ENCODE peak calls at places on chromosomes 2 and 18, in five cellular contexts. One of them, this sample, is unnamed.

GRCh38 chr2:128425731-128426620 is 107.3 kb upstream of the HS6ST1 start:
- DNase-seq in AG09309: no peak
- DNase-seq in posterior vena cava: peak; percentile 66
- DNase-seq in GDM1: no peak
- DNase-seq in ACHN: no peak
- DNase-seq in this sample: no peak

GRCh38 chr2:42314892-42315468 is 46.0 kb downstream of the COX7A2L start:
- DNase-seq in AG09309: peak; percentile 74
- DNase-seq in posterior vena cava: no peak
- DNase-seq in GDM1: no peak
- DNase-seq in ACHN: peak; percentile 47
- DNase-seq in this sample: peak; percentile 65

GRCh38 chr18:55275042-55275897 is 312.7 kb downstream of the TCF4 start:
- DNase-seq in AG09309: peak; percentile 53
- DNase-seq in posterior vena cava: no peak
- DNase-seq in GDM1: no peak
- DNase-seq in ACHN: peak; percentile 78
- DNase-seq in this sample: peak; percentile 70

GRCh38 chr18:8854962-8855361 is 149.6 kb downstream of the MTCL1 start:
- DNase-seq in AG09309: no peak
- DNase-seq in posterior vena cava: no peak
- DNase-seq in GDM1: no peak
- DNase-seq in ACHN: no peak
- DNase-seq in this sample: no peak

GRCh38 chr2:202387608-202388342 is 11.6 kb downstream of the BMPR2 start:
- DNase-seq in AG09309: no peak
- DNase-seq in posterior vena cava: no peak
- DNase-seq in GDM1: no peak
- DNase-seq in ACHN: no peak
- DNase-seq in this sample: no peak

GRCh38 chr2:129781749-129782617 is 197.5 kb upstream of the RAB6C start:
- DNase-seq in AG09309: no peak
- DNase-seq in posterior vena cava: no peak
- DNase-seq in GDM1: no peak
- DNase-seq in ACHN: no peak
- DNase-seq in this sample: no peak

GRCh38 chr2:107529146-107529545 is 297.5 kb upstream of the RGPD4 start:
- DNase-seq in AG09309: no peak
- DNase-seq in posterior vena cava: no peak
- DNase-seq in GDM1: no peak
- DNase-seq in ACHN: no peak
- DNase-seq in this sample: no peak

GRCh38 chr2:40118622-40119021 is 333.3 kb downstream of the SLC8A1 start:
- DNase-seq in AG09309: no peak
- DNase-seq in posterior vena cava: no peak
- DNase-seq in GDM1: no peak
- DNase-seq in ACHN: no peak
- DNase-seq in this sample: no peak

GRCh38 chr2:108858894-108859293 is 72.3 kb downstream of the CCDC138 start:
- DNase-seq in AG09309: peak; percentile 13
- DNase-seq in posterior vena cava: no peak
- DNase-seq in GDM1: no peak
- DNase-seq in ACHN: no peak
- DNase-seq in this sample: no peak

GRCh38 chr2:147110317-147110716 is 734.5 kb upstream of the ACVR2A start:
- DNase-seq in AG09309: no peak
- DNase-seq in posterior vena cava: no peak
- DNase-seq in GDM1: no peak
- DNase-seq in ACHN: peak; percentile 20
- DNase-seq in this sample: no peak

GRCh38 chr18:6741290-6741689 is 11.8 kb downstream of the ARHGAP28 start:
- DNase-seq in AG09309: peak; percentile 94
- DNase-seq in posterior vena cava: no peak
- DNase-seq in GDM1: no peak
- DNase-seq in ACHN: peak; percentile 63
- DNase-seq in this sample: peak; percentile 65

GRCh38 chr2:18440141-18440605 is 120.3 kb downstream of the RDH14 start:
- DNase-seq in AG09309: peak; percentile 69
- DNase-seq in posterior vena cava: no peak
- DNase-seq in GDM1: no peak
- DNase-seq in ACHN: no peak
- DNase-seq in this sample: no peak

GRCh38 chr2:135256531-135257258 is 204.6 kb downstream of the RAB3GAP1 start:
- DNase-seq in AG09309: no peak
- DNase-seq in posterior vena cava: no peak
- DNase-seq in GDM1: no peak
- DNase-seq in ACHN: no peak
- DNase-seq in this sample: no peak

GRCh38 chr2:234329202-234329930 is 167.5 kb downstream of the ARL4C start:
- DNase-seq in AG09309: no peak
- DNase-seq in posterior vena cava: no peak
- DNase-seq in GDM1: no peak
- DNase-seq in ACHN: no peak
- DNase-seq in this sample: no peak

GRCh38 chr2:208556954-208557601 is 150.5 kb downstream of the PTH2R start:
- DNase-seq in AG09309: no peak
- DNase-seq in posterior vena cava: no peak
- DNase-seq in GDM1: no peak
- DNase-seq in ACHN: no peak
- DNase-seq in this sample: no peak

GRCh38 chr2:12675801-12676200 is 40.9 kb upstream of the TRIB2 start:
- DNase-seq in AG09309: no peak
- DNase-seq in posterior vena cava: no peak
- DNase-seq in GDM1: no peak
- DNase-seq in ACHN: no peak
- DNase-seq in this sample: peak; percentile 88

GRCh38 chr2:163659224-163659623 is 76.6 kb downstream of the FIGN start:
- DNase-seq in AG09309: no peak
- DNase-seq in posterior vena cava: no peak
- DNase-seq in GDM1: no peak
- DNase-seq in ACHN: no peak
- DNase-seq in this sample: no peak

This sample was measured in lung microvascular endothelial cell.